ENCODE peak calls at places on chromosomes 4 and X, in four cellular contexts. One of them, this sample, is unnamed.

GRCh38 chr4:25484243-25484721 is 107.2 kb downstream of the ANAPC4 start:
- DNase-seq in HepG2: no peak
- DNase-seq in GM12878: peak; percentile 5
- DNase-seq in H1: no peak
- DNase-seq in this sample: no peak

GRCh38 chrX:45767021-45767491 is 566.4 kb upstream of the DIPK2B start:
- DNase-seq in HepG2: no peak
- DNase-seq in GM12878: no peak
- DNase-seq in H1: no peak
- DNase-seq in this sample: no peak

GRCh38 chr4:98143001-98143899 is at the start of gene STPG2:
- DNase-seq in HepG2: peak; percentile 79
- DNase-seq in GM12878: peak; percentile 51
- DNase-seq in H1: peak; percentile 93
- DNase-seq in this sample: peak; percentile 89

GRCh38 chr4:78651250-78651860 is 99.8 kb downstream of the ANXA3 start:
- DNase-seq in HepG2: no peak
- DNase-seq in GM12878: no peak
- DNase-seq in H1: no peak
- DNase-seq in this sample: no peak

GRCh38 chrX:16785247-16786138 is 773 bp upstream of the TXLNG start:
- DNase-seq in HepG2: no peak
- DNase-seq in GM12878: no peak
- DNase-seq in H1: no peak
- DNase-seq in this sample: peak; percentile 27

GRCh38 chr4:132123870-132124623 is 1025.0 kb upstream of the PCDH10 start:
- DNase-seq in HepG2: no peak
- DNase-seq in GM12878: peak; percentile 25
- DNase-seq in H1: peak; percentile 47
- DNase-seq in this sample: no peak

GRCh38 chrX:39859991-39860861 is 237.5 kb downstream of the BCOR start:
- DNase-seq in HepG2: no peak
- DNase-seq in GM12878: peak; percentile 89
- DNase-seq in H1: no peak
- DNase-seq in this sample: peak; percentile 48

GRCh38 chr4:86967798-86968197 is 33.0 kb downstream of the AFF1 start:
- DNase-seq in HepG2: no peak
- DNase-seq in GM12878: no peak
- DNase-seq in H1: no peak
- DNase-seq in this sample: no peak

GRCh38 chr4:122542411-122543236 is 78.2 kb downstream of the IL21 start:
- DNase-seq in HepG2: no peak
- DNase-seq in GM12878: peak; percentile 37
- DNase-seq in H1: no peak
- DNase-seq in this sample: no peak

GRCh38 chr4:4986856-4987255 is 32.4 kb downstream of the CYTL1 start:
- DNase-seq in HepG2: no peak
- DNase-seq in GM12878: no peak
- DNase-seq in H1: no peak
- DNase-seq in this sample: no peak

GRCh38 chrX:7205037-7205577 is 57.2 kb upstream of the PUDP start:
- DNase-seq in HepG2: no peak
- DNase-seq in GM12878: peak; percentile 8
- DNase-seq in H1: no peak
- DNase-seq in this sample: no peak

GRCh38 chr4:67896421-67897065 is 12.7 kb upstream of the TMPRSS11D start:
- DNase-seq in HepG2: no peak
- DNase-seq in GM12878: no peak
- DNase-seq in H1: no peak
- DNase-seq in this sample: no peak

GRCh38 chr4:123825596-123826291 is 429.1 kb downstream of the SPRY1 start:
- DNase-seq in HepG2: no peak
- DNase-seq in GM12878: no peak
- DNase-seq in H1: no peak
- DNase-seq in this sample: no peak

GRCh38 chr4:81030617-81031388 is at the start of gene BMP3:
- DNase-seq in HepG2: no peak
- DNase-seq in GM12878: no peak
- DNase-seq in H1: peak; percentile 73
- DNase-seq in this sample: no peak

GRCh38 chr4:174318829-174319764 is 35.4 kb downstream of the CEP44 start:
- DNase-seq in HepG2: peak; percentile 31
- DNase-seq in GM12878: no peak
- DNase-seq in H1: no peak
- DNase-seq in this sample: peak; percentile 34

GRCh38 chr4:87844476-87844875 is 11.7 kb downstream of the MEPE start:
- DNase-seq in HepG2: no peak
- DNase-seq in GM12878: no peak
- DNase-seq in H1: no peak
- DNase-seq in this sample: no peak

DNA sequence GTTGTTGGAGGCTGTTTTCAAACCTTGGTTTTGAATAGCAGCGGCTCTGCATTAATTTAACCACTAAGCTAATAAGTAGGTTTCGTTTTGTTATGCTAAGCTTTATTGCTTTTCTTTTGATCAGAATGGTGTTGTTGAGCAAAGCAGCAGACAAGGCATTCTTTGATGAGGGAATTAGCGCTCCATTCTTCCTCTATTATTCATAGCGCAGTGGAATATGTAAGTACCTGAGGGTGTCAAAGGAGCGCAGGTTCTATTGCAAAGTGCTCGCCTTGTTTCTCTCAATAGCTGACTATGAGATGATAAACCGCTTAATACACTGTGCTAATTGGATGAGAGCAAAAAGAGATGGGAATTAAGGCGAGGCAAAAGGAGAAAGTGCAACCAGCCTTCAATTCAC is 16.3 kb downstream of the ARX start:
- DNase-seq in HepG2: no peak
- DNase-seq in GM12878: no peak
- DNase-seq in H1: no peak
- DNase-seq in this sample: no peak
- TF ChIP-seq TCF12 in HepG2: no peak
- TF ChIP-seq TCF12 in GM12878: no peak
- TF ChIP-seq TCF12 in H1: no peak
- TF ChIP-seq TCF12 in this sample: no peak

GRCh38 chr4:42150653-42151567 is 1.5 kb downstream of the BEND4 start:
- DNase-seq in HepG2: no peak
- DNase-seq in GM12878: no peak
- DNase-seq in H1: peak; percentile 55
- DNase-seq in this sample: peak; percentile 66

GRCh38 chr4:42149004-42149403 is 3.5 kb downstream of the BEND4 start:
- DNase-seq in HepG2: no peak
- DNase-seq in GM12878: no peak
- DNase-seq in H1: no peak
- DNase-seq in this sample: peak; percentile 24

GRCh38 chr4:42148453-42148852 is 4.0 kb downstream of the BEND4 start:
- DNase-seq in HepG2: no peak
- DNase-seq in GM12878: no peak
- DNase-seq in H1: no peak
- DNase-seq in this sample: peak; percentile 39

GRCh38 chr4:42151568-42152506 is 618 bp downstream of the BEND4 start:
- DNase-seq in HepG2: no peak
- DNase-seq in GM12878: no peak
- DNase-seq in H1: peak; percentile 89
- DNase-seq in this sample: peak; percentile 90

GRCh38 chr4:42152507-42153504 is at the start of gene BEND4:
- DNase-seq in HepG2: no peak
- DNase-seq in GM12878: no peak
- DNase-seq in H1: peak; percentile 55
- DNase-seq in this sample: peak; percentile 17
- H3K4me3 ChIP-seq in HepG2: no peak within 1 kb of the TSS
- H3K4me3 ChIP-seq in GM12878: peak within 1 kb of the TSS; percentile 66
- H3K4me3 ChIP-seq in H1: peak within 1 kb of the TSS; percentile 66
- H3K4me3 ChIP-seq in this sample: peak within 1 kb of the TSS; percentile 49

GRCh38 chrX:115174548-115174947 is 14.7 kb upstream of the RBMXL3 start:
- DNase-seq in HepG2: no peak
- DNase-seq in GM12878: no peak
- DNase-seq in H1: no peak
- DNase-seq in this sample: no peak
- TF ChIP-seq TCF12 in HepG2: no peak
- TF ChIP-seq TCF12 in GM12878: no peak
- TF ChIP-seq TCF12 in H1: no peak
- TF ChIP-seq TCF12 in this sample: no peak

DNA sequence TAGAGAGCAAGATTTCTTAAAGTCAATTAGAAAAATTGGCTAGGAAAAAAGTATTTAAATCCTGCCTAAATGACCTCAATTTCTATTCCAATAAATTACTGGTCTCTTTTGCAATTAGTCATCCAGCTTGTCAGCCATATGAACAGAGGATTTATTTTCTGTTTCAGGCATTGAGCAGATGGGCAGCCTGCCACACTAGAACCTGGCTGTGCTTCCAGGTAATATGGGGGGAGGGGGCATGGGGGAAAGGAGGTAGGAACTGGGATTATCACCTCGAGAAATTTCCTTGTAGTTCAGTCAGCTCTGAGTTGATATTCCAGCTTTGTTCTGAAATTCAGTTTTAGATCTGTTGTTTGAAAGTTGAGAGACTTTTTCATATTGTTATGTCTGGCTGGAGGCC is 206.3 kb upstream of the LCORL start:
- DNase-seq in HepG2: no peak
- DNase-seq in GM12878: no peak
- DNase-seq in H1: no peak
- DNase-seq in this sample: no peak
- H3K4me3 ChIP-seq in HepG2: no peak overlapping the region
- H3K4me3 ChIP-seq in GM12878: no peak overlapping the region
- H3K4me3 ChIP-seq in H1: no peak overlapping the region
- H3K4me3 ChIP-seq in this sample: no peak overlapping the region